ENCODE peak calls at places on chromosomes 7 and 10, in seven cellular contexts. One of them, this sample, is unnamed. For H3K4me1, the result is how much of the 10 kb centered on the place peaks cover.

GRCh38 chr7:23712368-23713284 is 2.6 kb downstream of the STK31 start:
- DNase-seq in left lung: no peak
- DNase-seq in uterus: no peak
- DNase-seq in heart right ventricle: no peak
- DNase-seq in spleen: no peak
- DNase-seq in endodermal cell: no peak
- DNase-seq in CD8-positive, alpha-beta T cell: no peak
- DNase-seq in this sample: no peak

GRCh38 chr10:97481071-97481470 is 17.2 kb downstream of the MMS19 start:
- DNase-seq in heart right ventricle: no peak
- DNase-seq in spleen: no peak
- DNase-seq in uterus: no peak
- DNase-seq in left lung: no peak
- DNase-seq in CD8-positive, alpha-beta T cell: no peak
- DNase-seq in endodermal cell: no peak
- DNase-seq in this sample: no peak

GRCh38 chr10:93006435-93007039 is 54.1 kb upstream of the CYP26C1 start:
- DNase-seq in spleen: no peak
- DNase-seq in uterus: no peak
- DNase-seq in heart right ventricle: no peak
- DNase-seq in CD8-positive, alpha-beta T cell: no peak
- DNase-seq in left lung: no peak
- DNase-seq in endodermal cell: no peak
- DNase-seq in this sample: no peak

GRCh38 chr7:99558306-99559275 is at the start of gene ZNF655:
- DNase-seq in spleen: peak
- DNase-seq in left lung: peak
- DNase-seq in CD8-positive, alpha-beta T cell: peak
- DNase-seq in endodermal cell: peak
- DNase-seq in uterus: peak
- DNase-seq in heart right ventricle: peak
- DNase-seq in this sample: peak

GRCh38 chr7:132475037-132475668 is 101.1 kb downstream of the PLXNA4 start:
- DNase-seq in heart right ventricle: no peak
- DNase-seq in endodermal cell: peak
- DNase-seq in uterus: no peak
- DNase-seq in CD8-positive, alpha-beta T cell: no peak
- DNase-seq in left lung: no peak
- DNase-seq in spleen: no peak
- DNase-seq in this sample: no peak

GRCh38 chr10:61153766-61154165 is 209.8 kb upstream of the RHOBTB1 start:
- DNase-seq in endodermal cell: no peak
- DNase-seq in spleen: no peak
- DNase-seq in uterus: no peak
- DNase-seq in CD8-positive, alpha-beta T cell: no peak
- DNase-seq in left lung: no peak
- DNase-seq in heart right ventricle: no peak
- DNase-seq in this sample: no peak

GRCh38 chr10:119203006-119203405 is 4.4 kb upstream of the GRK5 start:
- DNase-seq in left lung: no peak
- DNase-seq in endodermal cell: no peak
- DNase-seq in spleen: no peak
- DNase-seq in uterus: no peak
- DNase-seq in heart right ventricle: no peak
- DNase-seq in CD8-positive, alpha-beta T cell: no peak
- DNase-seq in this sample: no peak

GRCh38 chr10:92727550-92727949 is 37.8 kb downstream of the HHEX start:
- DNase-seq in endodermal cell: no peak
- DNase-seq in uterus: no peak
- DNase-seq in heart right ventricle: no peak
- DNase-seq in CD8-positive, alpha-beta T cell: no peak
- DNase-seq in left lung: no peak
- DNase-seq in spleen: no peak
- DNase-seq in this sample: no peak

GRCh38 chr7:78489851-78490250 is 691.3 kb downstream of the PHTF2 start:
- DNase-seq in spleen: no peak
- DNase-seq in uterus: no peak
- DNase-seq in left lung: no peak
- DNase-seq in endodermal cell: no peak
- DNase-seq in heart right ventricle: no peak
- DNase-seq in CD8-positive, alpha-beta T cell: no peak
- DNase-seq in this sample: no peak

GRCh38 chr10:43403911-43404674 is 4.9 kb downstream of the HNRNPF start:
- DNase-seq in uterus: no peak
- DNase-seq in left lung: no peak
- DNase-seq in CD8-positive, alpha-beta T cell: no peak
- DNase-seq in endodermal cell: no peak
- DNase-seq in heart right ventricle: no peak
- DNase-seq in spleen: no peak
- DNase-seq in this sample: no peak

GRCh38 chr7:25762511-25763119 is 389.4 kb upstream of the NFE2L3 start:
- DNase-seq in spleen: no peak
- DNase-seq in endodermal cell: no peak
- DNase-seq in left lung: no peak
- DNase-seq in CD8-positive, alpha-beta T cell: no peak
- DNase-seq in uterus: no peak
- DNase-seq in heart right ventricle: no peak
- DNase-seq in this sample: no peak

GRCh38 chr10:49657606-49658005 is 21.8 kb upstream of the C10orf53 start:
- DNase-seq in heart right ventricle: no peak
- DNase-seq in uterus: no peak
- DNase-seq in CD8-positive, alpha-beta T cell: no peak
- DNase-seq in left lung: no peak
- DNase-seq in endodermal cell: no peak
- DNase-seq in spleen: no peak
- DNase-seq in this sample: no peak

GRCh38 chr10:44958196-44958896 is 1.3 kb upstream of the RASSF4 start:
- DNase-seq in endodermal cell: peak
- DNase-seq in uterus: no peak
- DNase-seq in CD8-positive, alpha-beta T cell: no peak
- DNase-seq in spleen: peak
- DNase-seq in left lung: no peak
- DNase-seq in heart right ventricle: peak
- DNase-seq in this sample: peak

GRCh38 chr10:46248651-46249131 is 38.1 kb upstream of the ANTXRL start:
- DNase-seq in uterus: peak
- DNase-seq in CD8-positive, alpha-beta T cell: no peak
- DNase-seq in spleen: peak
- DNase-seq in endodermal cell: no peak
- DNase-seq in heart right ventricle: no peak
- DNase-seq in left lung: no peak
- DNase-seq in this sample: no peak

GRCh38 chr10:130201043-130201380 is 64.8 kb downstream of the GLRX3 start:
- DNase-seq in spleen: no peak
- DNase-seq in uterus: no peak
- DNase-seq in left lung: no peak
- DNase-seq in heart right ventricle: no peak
- DNase-seq in CD8-positive, alpha-beta T cell: no peak
- DNase-seq in endodermal cell: no peak
- DNase-seq in this sample: no peak

GRCh38 chr7:121994625-121995410 is 121.9 kb downstream of the PTPRZ1 start:
- DNase-seq in uterus: no peak
- DNase-seq in left lung: no peak
- DNase-seq in heart right ventricle: peak
- DNase-seq in endodermal cell: peak
- DNase-seq in CD8-positive, alpha-beta T cell: no peak
- DNase-seq in spleen: no peak
- DNase-seq in this sample: no peak

GRCh38 chr10:14063531-14064317 is 267.0 kb downstream of the FRMD4A start:
- DNase-seq in spleen: no peak
- DNase-seq in endodermal cell: no peak
- DNase-seq in uterus: peak
- DNase-seq in CD8-positive, alpha-beta T cell: no peak
- DNase-seq in heart right ventricle: no peak
- DNase-seq in left lung: no peak
- DNase-seq in this sample: peak

GRCh38 chr10:129643266-129643665 is 176.2 kb downstream of the MGMT start:
- DNase-seq in spleen: no peak
- DNase-seq in endodermal cell: no peak
- DNase-seq in left lung: peak
- DNase-seq in uterus: no peak
- DNase-seq in heart right ventricle: no peak
- DNase-seq in CD8-positive, alpha-beta T cell: no peak
- DNase-seq in this sample: no peak

GRCh38 chr7:147771344-147771743 is 819.2 kb upstream of the C7orf33 start:
- DNase-seq in endodermal cell: no peak
- DNase-seq in left lung: no peak
- DNase-seq in spleen: no peak
- DNase-seq in CD8-positive, alpha-beta T cell: no peak
- DNase-seq in heart right ventricle: no peak
- DNase-seq in uterus: no peak
- DNase-seq in this sample: no peak

GRCh38 chr10:131900350-131901152 is at the start of gene PPP2R2D:
- DNase-seq in heart right ventricle: peak
- DNase-seq in uterus: peak
- DNase-seq in CD8-positive, alpha-beta T cell: peak
- DNase-seq in left lung: peak
- DNase-seq in spleen: peak
- DNase-seq in endodermal cell: peak
- DNase-seq in this sample: peak
- TF ChIP-seq CTCF in heart right ventricle: no peak
- TF ChIP-seq CTCF in uterus: no peak
- TF ChIP-seq CTCF in CD8-positive, alpha-beta T cell: no peak
- TF ChIP-seq CTCF in left lung: no peak
- TF ChIP-seq CTCF in spleen: no peak
- TF ChIP-seq CTCF in endodermal cell: no peak
- TF ChIP-seq CTCF in this sample: no peak

DNA sequence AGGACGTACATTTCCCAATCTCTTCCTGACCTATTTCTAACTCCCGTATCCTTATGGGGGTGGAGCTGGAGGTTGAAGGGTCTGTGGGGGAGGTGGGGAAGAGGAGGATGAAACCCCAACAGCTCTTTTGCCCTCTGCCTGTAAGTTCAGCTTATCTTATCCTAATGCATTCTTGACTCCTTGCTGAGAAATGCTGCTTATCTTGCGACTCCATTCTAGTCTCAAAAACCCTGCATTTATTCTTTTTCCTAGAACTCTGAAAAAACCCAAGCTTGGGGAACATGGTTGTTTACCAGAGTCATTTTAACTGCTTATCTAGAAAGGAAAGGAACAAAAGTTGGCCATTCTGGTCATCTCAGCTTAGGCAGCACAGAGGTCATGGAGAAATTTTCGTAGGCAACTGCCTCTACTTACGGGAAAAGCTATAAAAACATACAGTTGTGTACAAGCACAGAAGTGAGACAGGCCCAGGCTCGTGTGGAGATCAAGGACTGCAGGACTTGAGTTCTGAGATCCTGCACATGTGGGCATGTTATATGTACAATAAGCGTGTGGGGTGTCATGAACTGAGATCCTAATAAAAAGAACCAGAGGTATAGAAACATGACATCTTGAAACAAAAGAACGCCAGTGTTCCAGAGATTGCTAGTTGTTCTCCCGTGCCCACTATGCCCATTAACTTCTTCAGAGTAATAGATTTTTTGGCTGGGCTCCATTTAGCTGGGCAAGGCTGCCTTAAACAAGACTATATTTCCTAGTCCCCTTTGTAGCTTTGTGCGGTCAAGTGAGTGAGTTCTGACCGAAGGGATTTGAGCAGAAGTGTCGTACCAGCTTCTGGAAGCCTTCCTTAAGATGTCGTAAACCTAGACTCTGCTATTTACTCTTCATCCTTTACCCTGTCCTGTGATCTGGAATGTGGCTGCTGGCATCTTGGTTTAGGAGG is 9.6 kb downstream of the INMT start:
- DNase-seq in left lung: no peak
- DNase-seq in spleen: no peak
- DNase-seq in CD8-positive, alpha-beta T cell: no peak
- DNase-seq in uterus: peak
- DNase-seq in heart right ventricle: no peak
- DNase-seq in endodermal cell: no peak
- DNase-seq in this sample: no peak
- H3K4me1 ChIP-seq in left lung: under half
- H3K4me1 ChIP-seq in spleen: under half
- H3K4me1 ChIP-seq in CD8-positive, alpha-beta T cell: under half
- H3K4me1 ChIP-seq in uterus: under half
- H3K4me1 ChIP-seq in heart right ventricle: under half
- H3K4me1 ChIP-seq in endodermal cell: under half
- H3K4me1 ChIP-seq in this sample: under half

DNA sequence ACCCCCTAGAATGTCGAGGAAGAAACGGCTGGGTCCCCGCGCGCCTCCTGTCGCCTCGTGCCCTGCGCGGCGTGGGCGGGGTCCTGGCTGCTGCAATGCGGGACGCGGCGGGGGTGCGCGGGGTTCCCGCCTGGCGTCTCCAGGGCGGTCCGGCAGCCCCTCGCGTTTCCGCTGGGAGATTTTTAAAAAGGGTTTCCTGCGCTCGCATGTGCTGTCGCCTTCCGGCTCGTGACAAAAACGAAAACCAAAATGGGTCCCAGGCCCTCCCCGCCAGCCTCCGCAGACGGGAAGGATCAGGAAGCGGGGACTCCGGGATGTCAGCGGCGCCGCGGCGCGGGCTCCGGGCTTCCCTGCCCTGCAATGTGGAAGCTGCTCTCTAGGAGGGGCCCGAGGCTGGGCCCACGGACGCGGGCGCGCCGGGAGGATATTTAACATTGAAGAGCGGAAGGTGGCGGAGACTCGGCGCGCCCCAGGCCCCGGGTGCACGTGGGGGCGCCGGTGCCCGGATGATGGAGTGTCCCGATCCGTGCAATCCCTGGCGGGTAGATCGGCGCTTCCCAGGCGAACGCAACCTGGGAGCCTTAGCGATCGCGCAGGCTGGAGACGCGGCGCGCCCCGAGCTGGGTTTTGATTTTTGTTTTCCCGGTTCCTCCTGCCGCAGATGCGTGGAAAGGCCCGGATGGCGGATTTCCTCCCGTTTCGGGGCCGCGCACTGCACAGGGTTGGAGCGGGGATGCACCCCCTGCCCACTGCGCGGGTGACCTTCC is 1.0 kb downstream of the PFKP start:
- DNase-seq in left lung: peak
- DNase-seq in endodermal cell: peak
- DNase-seq in heart right ventricle: peak
- DNase-seq in spleen: peak
- DNase-seq in uterus: peak
- DNase-seq in CD8-positive, alpha-beta T cell: no peak
- DNase-seq in this sample: peak
- TF ChIP-seq CTCF in left lung: peak
- TF ChIP-seq CTCF in endodermal cell: peak
- TF ChIP-seq CTCF in heart right ventricle: peak
- TF ChIP-seq CTCF in spleen: no peak
- TF ChIP-seq CTCF in uterus: peak
- TF ChIP-seq CTCF in CD8-positive, alpha-beta T cell: no peak
- TF ChIP-seq CTCF in this sample: peak

DNA sequence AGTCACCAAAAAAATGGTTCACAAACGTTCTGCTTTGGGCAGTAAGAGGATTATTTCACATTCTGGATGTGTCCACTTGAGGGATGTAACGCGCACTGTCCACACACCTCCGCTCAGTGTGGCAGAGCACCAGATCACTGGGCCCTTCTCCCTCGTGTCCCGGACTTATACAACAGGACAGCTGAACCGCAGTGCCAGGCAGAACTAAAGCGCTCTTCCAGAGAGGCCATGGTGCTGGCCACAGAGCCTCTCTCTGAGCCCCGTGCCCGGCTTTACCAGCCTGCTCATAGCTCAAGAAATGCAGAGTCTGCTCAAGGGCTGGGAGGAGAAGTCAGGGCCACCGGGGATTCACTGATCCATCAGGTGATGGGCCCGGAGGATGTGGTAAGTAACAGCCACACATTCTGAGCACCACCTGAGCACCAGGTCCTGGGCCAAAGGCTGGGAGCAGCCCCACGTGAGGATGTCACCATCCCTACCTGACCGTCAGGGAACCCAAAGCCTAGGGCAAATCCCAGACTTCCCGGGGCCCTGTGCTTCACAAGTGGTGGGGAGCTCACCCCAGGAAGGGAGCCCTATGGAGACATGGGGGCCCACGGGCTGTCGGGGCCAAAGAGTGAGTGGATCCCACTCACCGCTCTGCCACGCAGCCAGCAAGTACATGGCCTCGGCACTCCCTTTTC is 74.9 kb downstream of the FAM53B start:
- DNase-seq in heart right ventricle: no peak
- DNase-seq in uterus: no peak
- DNase-seq in CD8-positive, alpha-beta T cell: no peak
- DNase-seq in spleen: no peak
- DNase-seq in endodermal cell: no peak
- DNase-seq in left lung: peak
- DNase-seq in this sample: no peak
- H3K4me1 ChIP-seq in heart right ventricle: half or more
- H3K4me1 ChIP-seq in uterus: under half
- H3K4me1 ChIP-seq in CD8-positive, alpha-beta T cell: half or more
- H3K4me1 ChIP-seq in spleen: half or more
- H3K4me1 ChIP-seq in endodermal cell: under half
- H3K4me1 ChIP-seq in left lung: half or more
- H3K4me1 ChIP-seq in this sample: half or more